ENCODE peak calls at places on chromosomes 7 and 10, in four cellular contexts. I, T, X and Y are unnamed samples.

GRCh38 chr10:30431435-30431911 is 2.5 kb upstream of the MAP3K8 start:
- DNase-seq in X (peak), I (no peak), T (no peak), Y (peak)

GRCh38 chr7:158422551-158423189 is 165.0 kb downstream of the PTPRN2 start:
- DNase-seq in T (no peak), X (no peak), I (no peak), Y (no peak)

GRCh38 chr10:11901454-11902431 is 78.6 kb downstream of the PROSER2 start:
- DNase-seq in T (no peak), I (no peak), X (no peak), Y (peak)

GRCh38 chr10:125159932-125160855 is at the start of gene CTBP2:
- DNase-seq in X (peak), I (peak), T (peak), Y (peak)

GRCh38 chr7:78317371-78317770 is 518.8 kb downstream of the PHTF2 start:
- DNase-seq in T (no peak), I (no peak), X (no peak), Y (no peak)

GRCh38 chr7:22934473-22935065 is 79.4 kb downstream of the HYCC1 start:
- DNase-seq in T (no peak), I (no peak), X (no peak), Y (no peak)

GRCh38 chr10:18601321-18601720 is 50.1 kb downstream of the NSUN6 start:
- DNase-seq in T (no peak), I (no peak), X (no peak), Y (no peak)

GRCh38 chr7:101667959-101668358 is 38.9 kb upstream of the MYL10 start:
- DNase-seq in I (no peak), X (no peak), T (no peak), Y (no peak)

GRCh38 chr10:25695586-25695985 is 238.4 kb upstream of the MYO3A start:
- DNase-seq in I (no peak), X (no peak), T (no peak), Y (no peak)

GRCh38 chr7:26081627-26082026 is 70.4 kb upstream of the NFE2L3 start:
- DNase-seq in X (no peak), I (no peak), T (peak), Y (no peak)

GRCh38 chr10:17847586-17848296 is 38.6 kb downstream of the MRC1 start:
- DNase-seq in X (no peak), T (peak), I (no peak), Y (peak)

GRCh38 chr10:85575441-85575840 is 791.2 kb downstream of the GRID1 start:
- DNase-seq in I (no peak), T (no peak), X (no peak), Y (no peak)

GRCh38 chr7:13071999-13072398 is 384.6 kb downstream of the ARL4A start:
- DNase-seq in I (no peak), T (no peak), X (no peak), Y (no peak)

GRCh38 chr10:2488606-2489005 is 578.7 kb upstream of the PFKP start:
- DNase-seq in I (no peak), T (no peak), X (no peak), Y (no peak)

GRCh38 chr7:156765901-156766656 is 125.5 kb downstream of the RNF32 start:
- DNase-seq in X (no peak), I (no peak), T (no peak), Y (no peak)

GRCh38 chr10:112526130-112526529 is 79.1 kb downstream of the VTI1A start:
- DNase-seq in T (no peak), X (no peak), I (no peak), Y (no peak)

GRCh38 chr7:26343320-26343832 is 51.7 kb downstream of the SNX10 start:
- DNase-seq in T (no peak), I (no peak), X (no peak), Y (no peak)

GRCh38 chr7:152330827-152331226 is 105.0 kb downstream of the KMT2C start:
- DNase-seq in I (no peak), T (no peak), X (no peak), Y (no peak)

GRCh38 chr10:71203124-71203523 is 9.2 kb upstream of the UNC5B start:
- DNase-seq in X (no peak), I (no peak), T (no peak), Y (no peak)

GRCh38 chr7:136666110-136666509 is 202.3 kb upstream of the CHRM2 start:
- DNase-seq in I (no peak), T (no peak), X (no peak), Y (no peak)

GRCh38 chr10:77605466-77605865 is 32.1 kb downstream of the KCNMA1 start:
- DNase-seq in T (no peak), X (no peak), I (no peak), Y (no peak)

GRCh38 chr10:123044391-123044790 is 35.6 kb downstream of the ACADSB start:
- DNase-seq in T (no peak), X (no peak), I (peak), Y (peak)
- TF ChIP-seq CTCF in T (peak), X (no peak), I (peak), Y (no peak)

GRCh38 chr7:17301491-17302101 is 3.1 kb downstream of the AHR start:
- DNase-seq in T (peak), I (no peak), X (no peak), Y (peak)
- TF ChIP-seq CTCF in T (peak), I (peak), X (peak), Y (peak)

DNA sequence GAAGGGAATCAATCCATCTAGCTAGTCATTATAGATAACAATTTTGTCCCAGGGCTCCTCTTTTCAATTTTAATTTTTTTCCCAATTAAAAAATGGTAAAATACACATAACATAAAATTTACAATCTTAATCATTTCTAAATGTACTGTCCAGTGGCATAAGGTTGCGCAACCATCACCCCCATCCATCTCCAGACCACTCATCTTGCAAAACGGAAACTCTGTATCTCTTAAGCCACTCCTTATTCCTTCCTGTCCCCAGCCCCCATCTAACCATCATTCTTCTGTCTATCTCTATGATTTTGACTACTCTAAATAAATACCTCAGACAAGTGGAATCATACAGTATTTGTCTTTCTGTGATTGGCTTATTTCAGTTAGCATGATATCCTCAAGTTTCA is 46.1 kb upstream of the RAB18 start:
- DNase-seq in I (no peak), T (no peak), X (no peak), Y (no peak)
- TF ChIP-seq CTCF in I (no peak), T (no peak), X (no peak), Y (no peak)

DNA sequence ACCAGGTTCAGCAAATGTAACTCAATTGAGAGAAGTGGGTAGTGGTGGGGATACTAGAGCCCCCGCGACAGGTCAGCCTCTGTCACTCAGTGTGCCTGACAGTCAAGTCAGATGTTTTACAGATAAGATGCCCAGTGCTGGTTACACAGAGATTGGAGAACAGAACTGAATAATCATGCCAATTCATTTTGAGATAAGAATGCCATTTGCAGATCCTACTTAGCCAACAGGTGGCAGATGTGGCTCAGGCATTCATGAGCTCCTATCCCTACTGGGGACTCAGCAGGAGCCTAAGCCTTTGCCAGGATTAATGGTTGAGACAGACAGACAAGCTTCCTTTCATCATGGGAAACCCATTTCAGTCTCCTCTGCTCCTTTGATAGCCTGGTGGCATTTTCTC is 137.8 kb downstream of the MAPK8 start:
- DNase-seq in X (no peak), I (peak), T (peak), Y (peak)
- TF ChIP-seq CTCF in X (peak), I (peak), T (peak), Y (no peak)

GRCh38 chr10:104612577-104613205 is 28.4 kb upstream of the SORCS3 start:
- DNase-seq in X (no peak), I (no peak), T (no peak), Y (no peak)
- TF ChIP-seq CTCF in X (no peak), I (no peak), T (no peak), Y (no peak)

DNA sequence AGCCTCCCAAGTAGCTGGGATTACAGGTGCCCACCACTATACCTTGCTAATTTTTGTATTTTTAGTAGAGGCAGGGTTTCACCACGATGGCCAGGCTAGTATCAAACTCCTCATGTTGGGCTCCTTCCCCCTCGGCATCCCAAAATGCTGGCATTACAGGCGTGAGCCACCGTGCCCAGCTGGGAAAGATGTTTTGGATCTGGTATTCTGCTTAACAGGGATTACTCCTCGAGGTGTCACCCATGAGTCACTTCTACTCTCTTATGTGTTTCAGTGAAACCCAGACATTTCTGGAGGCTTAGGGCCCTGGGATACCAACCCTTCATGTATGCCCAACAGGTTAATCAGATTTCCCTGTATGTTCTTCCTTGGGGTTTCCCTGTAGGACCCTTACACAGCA is 11.8 kb upstream of the OPN4 start:
- DNase-seq in T (no peak), I (no peak), X (no peak), Y (no peak)
- TF ChIP-seq CTCF in T (no peak), I (no peak), X (no peak), Y (no peak)